ENCODE peak calls at places on chromosomes 16 and 17, in four cellular contexts. B, Y, Z and Q are unnamed samples.

GRCh38 chr17:2709173-2709661 is 2.3 kb downstream of the CLUH start:
- DNase-seq in B (no peak), Y (no peak), Z (no peak), Q (no peak)

GRCh38 chr16:66979011-66979717 is 9.2 kb upstream of the CES4A start:
- DNase-seq in B (no peak), Y (no peak), Z (no peak), Q (no peak)

GRCh38 chr16:11742041-11742535 is 569 bp downstream of the TXNDC11 start:
- DNase-seq in B (peak), Y (peak), Z (no peak), Q (peak)

GRCh38 chr16:88088161-88088581 is 136.9 kb downstream of the BANP start:
- DNase-seq in B (no peak), Y (no peak), Z (peak), Q (no peak)

GRCh38 chr17:44501866-44502265 is 1.3 kb downstream of the GPATCH8 start:
- DNase-seq in B (peak), Y (peak), Z (peak), Q (no peak)

GRCh38 chr16:17224859-17225258 is 245.9 kb downstream of the XYLT1 start:
- DNase-seq in B (no peak), Y (no peak), Z (peak), Q (no peak)

GRCh38 chr16:20853981-20854620 is 46.1 kb downstream of the DCUN1D3 start:
- DNase-seq in B (no peak), Y (no peak), Z (no peak), Q (no peak)

GRCh38 chr17:32117399-32117798 is 24.9 kb upstream of the RHOT1 start:
- DNase-seq in B (no peak), Y (no peak), Z (no peak), Q (no peak)

GRCh38 chr17:57120814-57121213 is 35.8 kb downstream of the AKAP1 start:
- DNase-seq in B (no peak), Y (no peak), Z (no peak), Q (no peak)
- H4K8ac ChIP-seq in B (no peak), Y (no peak), Z (no peak), Q (no peak)

GRCh38 chr16:30429678-30430427 is at the start of gene DCTPP1:
- DNase-seq in B (peak), Y (peak), Z (peak), Q (peak)
- H4K8ac ChIP-seq in B (peak), Y (no peak), Z (peak), Q (no peak)

DNA sequence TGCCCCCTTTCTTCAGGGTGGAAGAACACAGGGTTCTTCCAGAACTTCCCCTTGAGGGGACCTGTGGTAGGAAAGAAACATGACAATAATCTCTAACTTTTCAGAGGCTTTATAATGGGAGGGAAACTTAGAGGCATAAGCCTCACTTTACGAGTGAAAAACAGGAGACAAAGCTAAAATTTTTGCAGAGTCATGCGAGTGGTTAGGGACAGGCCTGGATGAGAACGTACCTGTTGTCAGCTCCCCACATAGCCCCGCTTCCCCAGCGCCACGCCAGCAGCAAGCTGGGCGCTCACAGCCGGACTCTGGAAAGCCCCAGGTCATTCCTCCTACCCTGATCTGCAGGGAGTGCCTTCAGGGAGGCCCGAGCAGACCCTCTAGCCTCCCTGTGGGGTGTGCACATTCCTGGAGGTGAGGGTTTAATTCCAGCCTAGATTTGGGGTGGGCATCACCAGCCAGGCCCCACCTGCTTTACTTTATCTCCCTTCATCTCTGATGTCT is 53.6 kb downstream of the LDHD start:
- DNase-seq in B (no peak), Y (no peak), Z (no peak), Q (no peak)
- H4K8ac ChIP-seq in B (no peak), Y (no peak), Z (no peak), Q (no peak)

DNA sequence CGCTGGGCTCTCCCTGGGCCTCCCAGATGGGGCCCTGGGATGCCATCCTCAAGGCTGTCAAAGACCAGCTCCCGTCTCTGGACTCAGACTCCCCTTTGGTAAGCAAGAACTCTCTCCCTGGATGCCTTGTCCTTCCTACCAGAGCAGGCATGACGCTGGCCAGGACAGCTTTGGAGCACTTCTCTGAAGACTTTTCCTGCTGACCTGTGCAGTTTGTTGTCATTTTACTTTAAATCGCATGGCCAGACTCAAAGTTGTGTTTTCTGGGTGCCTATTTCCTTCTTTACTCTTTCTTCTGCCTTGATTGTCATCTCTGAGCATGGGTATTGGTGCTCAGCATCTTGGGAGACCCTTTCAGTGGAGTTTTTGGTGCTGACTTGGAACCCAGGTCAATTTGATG is 2.2 kb downstream of the DNAAF8 start:
- DNase-seq in B (no peak), Y (no peak), Z (no peak), Q (no peak)
- H4K8ac ChIP-seq in B (no peak), Y (no peak), Z (no peak), Q (no peak)

DNA sequence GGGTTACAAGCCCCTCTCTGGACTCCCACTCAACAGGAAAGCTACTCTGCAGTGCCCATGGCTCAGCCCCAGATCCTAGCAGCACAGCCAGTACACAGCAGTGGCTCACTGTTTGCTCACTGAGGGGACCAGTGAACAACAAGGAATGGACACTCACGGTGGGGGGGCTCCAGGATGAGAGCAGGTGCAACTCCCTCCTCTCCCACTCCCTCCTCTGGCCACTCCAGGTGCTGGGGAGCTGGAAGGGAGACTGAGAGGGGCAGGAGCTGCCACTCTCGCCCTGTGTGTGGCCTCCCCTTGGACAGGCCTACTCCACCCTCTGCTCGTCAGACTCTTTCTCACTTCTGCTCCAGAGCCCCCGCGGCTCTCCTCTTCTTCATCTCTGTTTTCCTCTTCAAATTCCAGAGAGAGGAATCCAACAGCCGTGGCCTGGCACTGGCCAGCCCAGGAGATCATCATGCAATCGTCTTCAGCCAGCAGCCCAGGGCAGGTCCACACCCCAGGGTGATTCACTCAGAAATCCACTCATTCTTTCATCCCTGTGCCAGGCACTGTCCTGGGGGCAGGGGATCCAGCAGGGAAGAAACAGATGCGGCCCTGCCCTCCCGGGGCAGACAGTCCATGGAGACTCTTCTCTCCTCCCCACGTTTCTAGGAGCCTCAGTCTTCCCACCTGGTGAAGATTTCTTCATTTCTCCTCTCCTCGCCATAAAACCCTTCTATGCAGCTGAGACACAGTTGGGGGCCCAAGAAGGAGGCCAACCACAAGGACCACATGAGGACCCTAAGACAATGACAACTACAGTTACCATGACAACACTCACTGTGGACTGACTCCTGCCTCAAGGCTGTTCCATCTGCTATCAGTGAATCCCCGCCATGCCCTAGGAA is 30.7 kb downstream of the CFAP20 start:
- DNase-seq in B (no peak), Y (peak), Z (peak), Q (no peak)
- H4K8ac ChIP-seq in B (no peak), Y (no peak), Z (no peak), Q (no peak)

GRCh38 chr17:74759243-74759801 is 10.9 kb downstream of the NHERF1 start:
- DNase-seq in B (no peak), Y (no peak), Z (no peak), Q (no peak)

GRCh38 chr17:74761419-74761818 is 13.0 kb downstream of the NHERF1 start:
- DNase-seq in B (no peak), Y (no peak), Z (no peak), Q (no peak)

GRCh38 chr17:74759941-74760340 is 11.5 kb downstream of the NHERF1 start:
- DNase-seq in B (no peak), Y (peak), Z (no peak), Q (no peak)

GRCh38 chr17:74761931-74762330 is 13.5 kb downstream of the NHERF1 start:
- DNase-seq in B (no peak), Y (no peak), Z (no peak), Q (no peak)

GRCh38 chr17:74760404-74761105 is 12.1 kb downstream of the NHERF1 start:
- DNase-seq in B (no peak), Y (no peak), Z (no peak), Q (no peak)
- H4K8ac ChIP-seq in B (no peak), Y (no peak), Z (no peak), Q (no peak)

GRCh38 chr17:38454528-38454927 is 26.3 kb downstream of the ARHGAP23 start:
- DNase-seq in B (peak), Y (no peak), Z (peak), Q (no peak)
- H4K8ac ChIP-seq in B (peak), Y (no peak), Z (peak), Q (no peak)

GRCh38 chr17:18093616-18094408 is 6.1 kb downstream of the DRG2 start:
- DNase-seq in B (peak), Y (peak), Z (peak), Q (peak)

GRCh38 chr17:18089613-18090012 is 1.9 kb downstream of the DRG2 start:
- DNase-seq in B (peak), Y (no peak), Z (no peak), Q (no peak)

GRCh38 chr17:18084256-18084655 is 3.5 kb upstream of the DRG2 start:
- DNase-seq in B (no peak), Y (no peak), Z (no peak), Q (no peak)

GRCh38 chr17:18087610-18088491 is at the start of gene DRG2:
- DNase-seq in B (peak), Y (peak), Z (peak), Q (peak)
- H4K8ac ChIP-seq in B (peak), Y (peak), Z (peak), Q (no peak)

GRCh38 chr17:42766124-42766523 is 5.1 kb downstream of the RAMP2 start:
- DNase-seq in B (no peak), Y (no peak), Z (no peak), Q (no peak)
- H4K8ac ChIP-seq in B (no peak), Y (no peak), Z (no peak), Q (no peak)

GRCh38 chr17:48037036-48037881 is at the start of gene COPZ2:
- DNase-seq in B (peak), Y (no peak), Z (peak), Q (peak)

GRCh38 chr17:48031966-48032365 is 5.6 kb downstream of the COPZ2 start:
- DNase-seq in B (no peak), Y (no peak), Z (no peak), Q (no peak)

GRCh38 chr17:48038687-48039086 is 1.1 kb upstream of the COPZ2 start:
- DNase-seq in B (no peak), Y (no peak), Z (no peak), Q (no peak)

GRCh38 chr17:48037924-48038323 is 327 bp upstream of the COPZ2 start:
- DNase-seq in B (peak), Y (no peak), Z (no peak), Q (peak)

GRCh38 chr17:48036693-48037035 is 933 bp downstream of the COPZ2 start:
- DNase-seq in B (no peak), Y (no peak), Z (no peak), Q (no peak)
- H4K8ac ChIP-seq in B (peak), Y (no peak), Z (peak), Q (no peak)